ENCODE peak calls at places on chromosomes 12 and 14, in five cellular contexts. One of them, this sample, is unnamed.

GRCh38 chr14:88667555-88668273 is 104.9 kb downstream of the ZC3H14 start:
- DNase-seq in dorsolateral prefrontal cortex: peak
- DNase-seq in choroid plexus epithelial cell: peak
- DNase-seq in tibial artery: peak
- DNase-seq in lower leg skin: peak
- DNase-seq in this sample: no peak

GRCh38 chr12:32034045-32034444 is 72.6 kb upstream of the BICD1 start:
- DNase-seq in dorsolateral prefrontal cortex: no peak
- DNase-seq in choroid plexus epithelial cell: peak
- DNase-seq in tibial artery: no peak
- DNase-seq in lower leg skin: no peak
- DNase-seq in this sample: no peak

GRCh38 chr12:20450591-20450990 is 82.3 kb downstream of the PDE3A start:
- DNase-seq in dorsolateral prefrontal cortex: no peak
- DNase-seq in choroid plexus epithelial cell: peak
- DNase-seq in tibial artery: no peak
- DNase-seq in lower leg skin: no peak
- DNase-seq in this sample: no peak

GRCh38 chr12:124759841-124760508 is 103.7 kb downstream of the SCARB1 start:
- DNase-seq in dorsolateral prefrontal cortex: no peak
- DNase-seq in choroid plexus epithelial cell: peak
- DNase-seq in tibial artery: no peak
- DNase-seq in lower leg skin: no peak
- DNase-seq in this sample: no peak

GRCh38 chr12:129084875-129085826 is 231.9 kb downstream of the GLT1D1 start:
- DNase-seq in dorsolateral prefrontal cortex: no peak
- DNase-seq in choroid plexus epithelial cell: no peak
- DNase-seq in tibial artery: no peak
- DNase-seq in lower leg skin: no peak
- DNase-seq in this sample: no peak

GRCh38 chr12:84201976-84202375 is 710.6 kb downstream of the SLC6A15 start:
- DNase-seq in dorsolateral prefrontal cortex: no peak
- DNase-seq in choroid plexus epithelial cell: peak
- DNase-seq in tibial artery: no peak
- DNase-seq in lower leg skin: no peak
- DNase-seq in this sample: no peak

GRCh38 chr12:14948672-14949071 is 10.3 kb upstream of the ERP27 start:
- DNase-seq in dorsolateral prefrontal cortex: no peak
- DNase-seq in choroid plexus epithelial cell: peak
- DNase-seq in tibial artery: peak
- DNase-seq in lower leg skin: peak
- DNase-seq in this sample: peak

GRCh38 chr12:3600039-3600720 is 109.2 kb downstream of the PRMT8 start:
- DNase-seq in dorsolateral prefrontal cortex: no peak
- DNase-seq in choroid plexus epithelial cell: peak
- DNase-seq in tibial artery: no peak
- DNase-seq in lower leg skin: peak
- DNase-seq in this sample: no peak

GRCh38 chr12:47900480-47901129 is 4.2 kb downstream of the VDR start:
- DNase-seq in dorsolateral prefrontal cortex: no peak
- DNase-seq in choroid plexus epithelial cell: peak
- DNase-seq in tibial artery: no peak
- DNase-seq in lower leg skin: no peak
- DNase-seq in this sample: no peak
- TF ChIP-seq CTCF in dorsolateral prefrontal cortex: no peak
- TF ChIP-seq CTCF in choroid plexus epithelial cell: no peak
- TF ChIP-seq CTCF in tibial artery: no peak
- TF ChIP-seq CTCF in lower leg skin: no peak
- TF ChIP-seq CTCF in this sample: peak

DNA sequence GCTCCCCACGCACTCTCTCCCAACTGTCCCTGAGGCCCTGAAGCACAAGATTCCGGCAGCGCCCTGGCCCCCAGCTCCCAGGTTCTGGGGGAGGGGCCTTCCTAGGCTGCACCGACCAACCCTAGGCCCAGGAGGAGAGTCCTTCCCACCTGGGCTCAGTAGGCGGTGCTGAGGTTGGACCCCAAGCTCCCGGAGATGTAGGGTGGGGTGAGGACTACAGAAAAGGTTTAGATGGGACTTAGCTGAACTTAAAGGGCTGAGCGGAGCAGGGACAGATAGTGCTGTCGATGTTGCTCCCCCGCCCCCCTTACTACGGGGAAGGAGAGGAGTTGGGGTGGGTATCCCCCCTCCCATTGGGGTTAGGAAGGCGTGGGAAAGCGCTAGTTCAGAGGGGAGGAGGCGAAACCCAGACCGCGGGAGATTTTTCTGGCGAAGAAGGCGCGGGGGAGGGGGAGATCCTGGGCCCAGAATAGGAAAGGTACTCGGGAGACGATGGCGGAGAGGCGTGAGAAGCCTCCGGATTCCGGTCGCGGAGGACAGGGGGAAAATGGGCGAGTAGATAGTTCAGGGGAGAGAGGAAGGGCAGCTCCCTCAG is 4.2 kb upstream of the BAZ2A start:
- DNase-seq in dorsolateral prefrontal cortex: no peak
- DNase-seq in choroid plexus epithelial cell: peak
- DNase-seq in tibial artery: peak
- DNase-seq in lower leg skin: peak
- DNase-seq in this sample: no peak
- H3K4me3 ChIP-seq in dorsolateral prefrontal cortex: peak
- H3K4me3 ChIP-seq in choroid plexus epithelial cell: peak
- H3K4me3 ChIP-seq in tibial artery: peak
- H3K4me3 ChIP-seq in lower leg skin: peak
- H3K4me3 ChIP-seq in this sample: peak

DNA sequence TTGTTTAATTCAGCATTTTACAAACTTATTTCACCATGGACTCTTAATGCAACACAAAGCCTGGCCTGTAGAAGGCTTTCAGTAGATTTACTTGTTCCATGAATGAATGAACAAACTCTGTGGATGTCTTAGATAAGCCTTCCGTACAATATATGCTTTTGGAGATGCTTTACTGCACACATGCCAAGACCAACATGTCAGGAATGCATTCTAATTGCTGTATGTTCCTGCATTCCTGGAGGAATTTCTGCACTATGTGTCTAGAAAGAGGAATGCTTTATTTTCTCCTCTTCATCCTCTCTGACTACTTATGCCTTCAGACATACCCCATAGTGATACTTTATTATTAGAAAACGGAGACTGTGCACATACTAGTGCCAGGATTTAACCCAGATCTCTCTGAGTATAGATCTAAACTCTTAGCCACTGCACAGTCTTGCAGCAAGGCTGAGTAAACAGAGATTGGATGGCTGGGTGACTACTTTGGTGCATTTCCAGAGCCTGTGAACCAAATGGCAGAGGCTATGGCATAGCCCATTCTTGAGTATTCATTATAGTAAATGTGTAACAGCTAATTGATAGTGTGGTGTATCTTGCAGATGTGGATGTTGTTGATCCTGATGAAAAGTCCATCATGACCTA is 108.2 kb downstream of the SYNE2 start:
- DNase-seq in dorsolateral prefrontal cortex: no peak
- DNase-seq in choroid plexus epithelial cell: peak
- DNase-seq in tibial artery: no peak
- DNase-seq in lower leg skin: no peak
- DNase-seq in this sample: no peak
- TF ChIP-seq CTCF in dorsolateral prefrontal cortex: no peak
- TF ChIP-seq CTCF in choroid plexus epithelial cell: no peak
- TF ChIP-seq CTCF in tibial artery: no peak
- TF ChIP-seq CTCF in lower leg skin: no peak
- TF ChIP-seq CTCF in this sample: no peak

GRCh38 chr14:64544607-64545312 is 4.2 kb downstream of the HSPA2 start:
- DNase-seq in dorsolateral prefrontal cortex: no peak
- DNase-seq in choroid plexus epithelial cell: no peak
- DNase-seq in tibial artery: no peak
- DNase-seq in lower leg skin: no peak
- DNase-seq in this sample: no peak
- H3K4me3 ChIP-seq in dorsolateral prefrontal cortex: peak
- H3K4me3 ChIP-seq in choroid plexus epithelial cell: no peak
- H3K4me3 ChIP-seq in tibial artery: no peak
- H3K4me3 ChIP-seq in lower leg skin: no peak
- H3K4me3 ChIP-seq in this sample: no peak

GRCh38 chr12:4894019-4894418 is 15.7 kb upstream of the KCNA1 start:
- DNase-seq in dorsolateral prefrontal cortex: no peak
- DNase-seq in choroid plexus epithelial cell: no peak
- DNase-seq in tibial artery: no peak
- DNase-seq in lower leg skin: no peak
- DNase-seq in this sample: no peak

GRCh38 chr12:4900327-4900726 is 9.4 kb upstream of the KCNA1 start:
- DNase-seq in dorsolateral prefrontal cortex: no peak
- DNase-seq in choroid plexus epithelial cell: peak
- DNase-seq in tibial artery: no peak
- DNase-seq in lower leg skin: no peak
- DNase-seq in this sample: no peak

DNA sequence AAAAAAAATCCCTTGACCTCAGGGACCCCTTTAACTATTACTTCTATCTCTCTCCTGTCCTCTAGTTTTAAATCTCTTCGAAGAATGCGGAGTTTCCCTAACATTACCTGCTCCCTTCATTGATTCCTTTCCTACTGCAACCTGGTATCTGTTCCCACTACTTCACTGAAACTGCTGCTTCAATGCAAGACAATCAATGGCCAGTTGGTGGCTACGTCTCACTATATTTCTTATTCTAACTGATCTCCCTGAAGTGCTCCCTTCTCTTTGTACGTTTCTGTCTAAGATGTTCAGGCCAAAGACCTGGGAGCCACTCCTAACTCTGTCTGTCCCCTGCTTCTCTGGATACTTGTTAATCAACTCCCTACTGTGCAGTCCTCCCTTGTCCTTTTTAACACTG is 10.3 kb upstream of the KCNA1 start:
- DNase-seq in dorsolateral prefrontal cortex: no peak
- DNase-seq in choroid plexus epithelial cell: no peak
- DNase-seq in tibial artery: no peak
- DNase-seq in lower leg skin: no peak
- DNase-seq in this sample: no peak
- TF ChIP-seq CTCF in dorsolateral prefrontal cortex: no peak
- TF ChIP-seq CTCF in choroid plexus epithelial cell: no peak
- TF ChIP-seq CTCF in tibial artery: no peak
- TF ChIP-seq CTCF in lower leg skin: no peak
- TF ChIP-seq CTCF in this sample: no peak

GRCh38 chr12:22729898-22730443 is 105.0 kb downstream of the ETNK1 start:
- DNase-seq in dorsolateral prefrontal cortex: no peak
- DNase-seq in choroid plexus epithelial cell: peak
- DNase-seq in tibial artery: no peak
- DNase-seq in lower leg skin: no peak
- DNase-seq in this sample: no peak
- H3K4me3 ChIP-seq in dorsolateral prefrontal cortex: no peak
- H3K4me3 ChIP-seq in choroid plexus epithelial cell: no peak
- H3K4me3 ChIP-seq in tibial artery: no peak
- H3K4me3 ChIP-seq in lower leg skin: no peak
- H3K4me3 ChIP-seq in this sample: no peak

GRCh38 chr14:103334644-103335603 is 887 bp downstream of the EIF5 start:
- DNase-seq in dorsolateral prefrontal cortex: no peak
- DNase-seq in choroid plexus epithelial cell: peak
- DNase-seq in tibial artery: peak
- DNase-seq in lower leg skin: peak
- DNase-seq in this sample: peak

GRCh38 chr14:103330536-103330935 is 3.5 kb upstream of the EIF5 start:
- DNase-seq in dorsolateral prefrontal cortex: no peak
- DNase-seq in choroid plexus epithelial cell: no peak
- DNase-seq in tibial artery: no peak
- DNase-seq in lower leg skin: no peak
- DNase-seq in this sample: no peak

GRCh38 chr14:103332143-103332919 is 1.7 kb upstream of the EIF5 start:
- DNase-seq in dorsolateral prefrontal cortex: no peak
- DNase-seq in choroid plexus epithelial cell: no peak
- DNase-seq in tibial artery: no peak
- DNase-seq in lower leg skin: no peak
- DNase-seq in this sample: no peak

GRCh38 chr14:103336191-103336590 is 2.2 kb downstream of the EIF5 start:
- DNase-seq in dorsolateral prefrontal cortex: no peak
- DNase-seq in choroid plexus epithelial cell: no peak
- DNase-seq in tibial artery: no peak
- DNase-seq in lower leg skin: no peak
- DNase-seq in this sample: no peak

GRCh38 chr14:103333754-103334643 is at the start of gene EIF5:
- DNase-seq in dorsolateral prefrontal cortex: peak
- DNase-seq in choroid plexus epithelial cell: peak
- DNase-seq in tibial artery: peak
- DNase-seq in lower leg skin: peak
- DNase-seq in this sample: peak
- TF ChIP-seq CTCF in dorsolateral prefrontal cortex: no peak
- TF ChIP-seq CTCF in choroid plexus epithelial cell: peak
- TF ChIP-seq CTCF in tibial artery: peak
- TF ChIP-seq CTCF in lower leg skin: no peak
- TF ChIP-seq CTCF in this sample: peak